ENCODE peak calls at places on chromosomes 13 and 19, in ten cellular contexts. Y is ascending aorta; N is tibial artery; E is GM23338; W is CD8-positive, alpha-beta T cell; T is cardiac muscle cell; C is left ventricle myocardium inferior; P is brain microvascular endothelial cell; X is CD8-positive, alpha-beta memory T cell; Q is HCT116. Z is an unnamed sample.

GRCh38 chr19:5003781-5004180 is 34.9 kb downstream of the KDM4B start:
- DNase-seq in Y (no peak), N (no peak), E (no peak), W (no peak), T (no peak), C (no peak), P (no peak), X (no peak), Q (no peak), Z (no peak)

GRCh38 chr13:75395056-75395455 is 86.9 kb downstream of the TBC1D4 start:
- DNase-seq in Y (no peak), N (no peak), E (no peak), W (no peak), T (no peak), C (no peak), P (no peak), X (no peak), Q (no peak), Z (no peak)

GRCh38 chr13:99071666-99072065 is 93.8 kb upstream of the DOCK9 start:
- DNase-seq in Y (no peak), N (no peak), E (no peak), W (no peak), T (no peak), C (no peak), P (no peak), X (no peak), Q (no peak), Z (no peak)

GRCh38 chr19:35712910-35713845 is 4.6 kb upstream of the KMT2B start:
- DNase-seq in Y (no peak), N (no peak), E (peak), W (no peak), T (no peak), C (no peak), P (no peak), X (peak), Q (no peak), Z (no peak)

GRCh38 chr19:51439021-51439465 is 19.2 kb downstream of the SIGLEC8 start:
- DNase-seq in Y (no peak), N (no peak), E (peak), W (no peak), T (peak), C (no peak), P (no peak), X (no peak), Q (no peak), Z (no peak)

GRCh38 chr13:87333599-87333998 is 337.6 kb upstream of the SLITRK5 start:
- DNase-seq in Y (no peak), N (no peak), E (no peak), W (no peak), T (no peak), C (no peak), P (no peak), X (no peak), Q (no peak), Z (no peak)

GRCh38 chr13:79393564-79394249 is 12.3 kb downstream of the RBM26 start:
- DNase-seq in Y (no peak), N (no peak), E (no peak), W (no peak), T (no peak), C (no peak), P (peak), X (peak), Q (no peak), Z (no peak)

GRCh38 chr13:20499986-20500385 is 25.7 kb downstream of the CRYL1 start:
- DNase-seq in Y (no peak), N (no peak), E (no peak), W (no peak), T (no peak), C (no peak), P (no peak), X (no peak), Q (no peak), Z (no peak)

GRCh38 chr13:74974234-74974879 is 507.6 kb downstream of the TBC1D4 start:
- DNase-seq in Y (no peak), N (no peak), E (no peak), W (no peak), T (no peak), C (no peak), P (no peak), X (no peak), Q (no peak), Z (no peak)

GRCh38 chr13:32323912-32324311 is 8.6 kb downstream of the BRCA2 start:
- DNase-seq in Y (no peak), N (no peak), E (no peak), W (no peak), T (peak), C (no peak), P (peak), X (no peak), Q (no peak), Z (no peak)

GRCh38 chr19:3656073-3656746 is 29.6 kb upstream of the CACTIN start:
- DNase-seq in Y (no peak), N (no peak), E (no peak), W (no peak), T (peak), C (no peak), P (no peak), X (no peak), Q (no peak), Z (no peak)

GRCh38 chr13:100330662-100331061 is 241.8 kb downstream of the PCCA start:
- DNase-seq in Y (no peak), N (no peak), E (no peak), W (no peak), T (peak), C (no peak), P (no peak), X (no peak), Q (no peak), Z (no peak)

GRCh38 chr13:40456397-40456958 is 210.0 kb downstream of the FOXO1 start:
- DNase-seq in Y (no peak), N (no peak), E (no peak), W (no peak), T (no peak), C (no peak), P (no peak), X (no peak), Q (no peak), Z (no peak)

GRCh38 chr19:4529924-4530522 is 5.0 kb downstream of the PLIN5 start:
- DNase-seq in Y (no peak), N (no peak), E (no peak), W (no peak), T (no peak), C (no peak), P (no peak), X (no peak), Q (no peak), Z (no peak)

GRCh38 chr13:110774490-110774889 is 61.0 kb downstream of the ING1 start:
- DNase-seq in Y (no peak), N (no peak), E (no peak), W (no peak), T (no peak), C (no peak), P (no peak), X (no peak), Q (no peak), Z (no peak)

GRCh38 chr19:4803736-4804695 is 12.5 kb downstream of the FEM1A start:
- DNase-seq in Y (no peak), N (no peak), E (peak), W (no peak), T (peak), C (no peak), P (peak), X (peak), Q (peak), Z (no peak)

GRCh38 chr19:7346488-7346971 is 2.2 kb upstream of the ARHGEF18 start:
- DNase-seq in Y (no peak), N (peak), E (no peak), W (no peak), T (no peak), C (no peak), P (no peak), X (no peak), Q (no peak), Z (no peak)

GRCh38 chr19:57974434-57974833 is at the start of gene C19orf18:
- DNase-seq in Y (no peak), N (no peak), E (no peak), W (no peak), T (no peak), C (no peak), P (no peak), X (no peak), Q (no peak), Z (no peak)

GRCh38 chr19:32421589-32422361 is 16.2 kb downstream of the DPY19L3 start:
- DNase-seq in Y (no peak), N (no peak), E (no peak), W (no peak), T (peak), C (no peak), P (peak), X (no peak), Q (no peak), Z (no peak)

GRCh38 chr13:53045110-53045509 is 16.5 kb downstream of the OLFM4 start:
- DNase-seq in Y (no peak), N (no peak), E (no peak), W (no peak), T (no peak), C (no peak), P (no peak), X (no peak), Q (no peak), Z (no peak)

GRCh38 chr13:32212420-32212819 is 102.7 kb downstream of the ZAR1L start:
- DNase-seq in Y (no peak), N (no peak), E (no peak), W (no peak), T (peak), C (no peak), P (peak), X (no peak), Q (no peak), Z (no peak)

GRCh38 chr19:38543286-38543806 is 74.4 kb downstream of the MAP4K1 start:
- DNase-seq in Y (no peak), N (peak), E (no peak), W (no peak), T (no peak), C (no peak), P (no peak), X (no peak), Q (no peak), Z (no peak)

GRCh38 chr19:45423589-45424190 is at the start of gene ERCC1:
- DNase-seq in Y (peak), N (peak), E (peak), W (no peak), T (peak), C (peak), P (peak), X (peak), Q (peak), Z (peak)

GRCh38 chr19:58318297-58318696 is 8.5 kb upstream of the ZSCAN22 start:
- DNase-seq in Y (no peak), N (no peak), E (no peak), W (no peak), T (no peak), C (no peak), P (no peak), X (no peak), Q (no peak), Z (no peak)

GRCh38 chr13:76904507-76904906 is 18.3 kb upstream of the KCTD12 start:
- DNase-seq in Y (no peak), N (no peak), E (no peak), W (no peak), T (peak), C (no peak), P (no peak), X (no peak), Q (no peak), Z (no peak)

GRCh38 chr13:93341517-93341916 is 114.9 kb downstream of the GPC6 start:
- DNase-seq in Y (no peak), N (no peak), E (no peak), W (no peak), T (no peak), C (no peak), P (no peak), X (no peak), Q (no peak), Z (no peak)

GRCh38 chr13:93549326-93549855 is 322.8 kb downstream of the GPC6 start:
- DNase-seq in Y (no peak), N (no peak), E (no peak), W (no peak), T (peak), C (no peak), P (no peak), X (no peak), Q (no peak), Z (no peak)

GRCh38 chr13:31022491-31022890 is 90.0 kb downstream of the TEX26 start:
- DNase-seq in Y (no peak), N (no peak), E (no peak), W (no peak), T (no peak), C (no peak), P (no peak), X (no peak), Q (no peak), Z (no peak)

GRCh38 chr13:30730526-30730925 is 4.8 kb upstream of the ALOX5AP start:
- DNase-seq in Y (no peak), N (no peak), E (peak), W (no peak), T (no peak), C (no peak), P (no peak), X (no peak), Q (no peak), Z (no peak)

GRCh38 chr13:50366488-50367174 is 351.4 kb downstream of the KCNRG start:
- DNase-seq in Y (no peak), N (no peak), E (no peak), W (no peak), T (no peak), C (no peak), P (no peak), X (no peak), Q (no peak), Z (no peak)

GRCh38 chr13:50361282-50361681 is 346.0 kb downstream of the KCNRG start:
- DNase-seq in Y (no peak), N (no peak), E (no peak), W (no peak), T (no peak), C (no peak), P (no peak), X (no peak), Q (no peak), Z (no peak)

GRCh38 chr13:50369646-50370045 is 354.4 kb downstream of the KCNRG start:
- DNase-seq in Y (no peak), N (no peak), E (no peak), W (no peak), T (no peak), C (no peak), P (no peak), X (no peak), Q (no peak), Z (no peak)

GRCh38 chr13:50365300-50365682 is 350.0 kb downstream of the KCNRG start:
- DNase-seq in Y (no peak), N (no peak), E (no peak), W (no peak), T (peak), C (no peak), P (no peak), X (no peak), Q (no peak), Z (no peak)

DNA sequence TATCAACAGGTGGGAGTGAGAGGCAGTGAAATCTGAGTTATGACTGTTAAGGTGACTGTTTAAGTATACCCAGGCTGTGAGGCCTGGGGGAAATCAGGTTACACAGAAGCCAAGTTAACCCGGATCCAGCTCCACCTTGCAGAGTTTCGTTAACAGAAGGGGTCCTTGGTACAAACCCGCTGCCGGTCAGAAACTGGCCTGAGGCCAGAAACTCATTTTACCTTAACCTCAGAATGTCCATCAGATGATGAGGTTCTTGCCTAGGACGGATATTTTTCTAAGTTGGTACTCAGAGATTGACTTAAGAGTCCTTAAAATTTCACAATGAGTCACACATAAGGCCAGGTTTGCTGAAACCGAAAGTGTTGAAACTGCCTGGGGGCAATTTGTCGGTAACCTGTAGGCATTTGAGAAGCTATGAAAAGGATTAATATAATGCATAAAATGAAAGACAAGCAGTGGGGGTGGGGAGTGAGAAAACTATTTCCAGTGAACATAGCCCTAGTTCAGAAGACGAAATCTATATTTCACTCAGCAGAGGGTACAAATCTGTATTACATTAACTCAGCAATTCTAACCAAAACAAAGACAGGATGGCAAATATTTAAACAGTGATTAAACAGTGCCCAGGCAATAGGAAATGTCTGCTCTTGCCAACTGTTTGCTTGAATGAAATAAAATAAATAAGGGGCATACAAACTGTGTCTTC is 350.6 kb downstream of the KCNRG start:
- DNase-seq in Y (no peak), N (no peak), E (no peak), W (no peak), T (no peak), C (no peak), P (no peak), X (peak), Q (no peak), Z (no peak)
- H3K27ac ChIP-seq in Y (peak), N (no peak), E (no peak), W (peak), T (no peak), C (no peak), P (no peak), X (peak), Q (no peak), Z (no peak)

DNA sequence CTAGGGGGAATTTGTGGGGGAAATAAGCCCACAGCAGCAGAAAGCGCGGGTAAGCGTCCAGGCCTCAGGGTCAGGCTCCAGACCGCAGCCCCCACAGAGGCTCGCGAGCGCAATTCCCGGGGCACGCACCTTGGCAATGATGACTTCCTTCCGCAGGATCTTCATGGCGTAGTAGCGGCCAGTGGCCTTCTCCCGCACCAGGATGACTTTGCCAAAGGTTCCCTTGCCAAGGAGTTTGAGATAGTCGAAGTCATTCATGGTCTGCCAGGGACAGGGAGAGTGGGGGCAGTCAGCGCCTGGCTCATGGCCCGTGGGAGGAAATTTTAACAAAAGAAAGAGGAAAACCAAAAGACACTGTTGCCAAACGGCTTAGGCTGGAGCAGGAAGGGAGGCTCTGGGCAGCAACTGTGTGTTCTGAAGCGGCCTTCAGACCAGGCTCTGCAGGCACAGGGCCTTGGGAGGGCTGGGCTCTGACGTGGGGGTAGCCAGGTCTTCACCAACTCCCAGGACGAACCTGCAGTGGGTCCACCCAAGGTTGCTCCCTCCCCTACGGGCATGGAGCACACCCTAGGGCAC is 15.4 kb upstream of the CCNP start:
- DNase-seq in Y (no peak), N (peak), E (no peak), W (no peak), T (peak), C (peak), P (no peak), X (no peak), Q (no peak), Z (peak)
- H3K27ac ChIP-seq in Y (no peak), N (no peak), E (no peak), W (no peak), T (no peak), C (peak), P (no peak), X (no peak), Q (no peak), Z (peak)

DNA sequence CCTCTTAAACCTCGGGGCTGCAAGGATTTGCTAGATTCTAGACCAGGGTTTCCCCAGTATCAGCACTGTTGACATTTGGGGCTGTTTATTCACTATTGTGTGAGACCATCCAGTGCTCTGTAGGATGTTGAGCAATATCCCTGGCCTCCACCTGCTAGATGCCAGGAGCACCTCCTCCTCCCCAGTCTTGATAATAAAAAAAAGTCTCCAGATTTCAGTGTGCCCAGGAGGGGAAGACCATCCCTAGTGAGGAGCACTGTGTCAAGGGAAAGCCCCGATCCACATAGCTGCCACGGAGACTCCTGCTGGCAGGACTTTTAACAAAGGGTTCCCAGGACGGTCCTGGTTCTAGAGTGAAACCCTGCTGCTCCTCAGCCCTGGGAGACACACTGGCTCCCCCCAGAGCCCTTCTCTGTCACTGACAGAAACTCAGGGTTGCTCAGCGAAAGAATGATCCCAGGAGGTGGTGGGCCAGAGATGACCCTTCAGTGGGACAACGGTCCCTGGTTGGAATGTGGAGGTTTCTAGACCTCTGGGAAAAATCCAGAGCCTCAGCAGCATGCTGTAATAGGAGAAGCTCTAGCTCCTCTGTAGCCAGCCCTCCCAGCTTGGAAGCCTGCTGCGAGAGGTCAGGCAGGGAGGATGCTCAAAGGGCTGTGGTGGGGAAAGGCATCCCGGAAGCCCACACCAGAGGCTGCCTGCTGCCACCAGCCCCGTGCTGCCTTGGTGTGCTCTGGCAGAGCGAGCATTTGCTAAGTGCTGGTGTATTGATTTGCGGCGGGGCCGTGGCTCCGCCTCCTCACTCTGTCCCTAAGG is 20.3 kb downstream of the LYL1 start:
- DNase-seq in Y (no peak), N (no peak), E (peak), W (no peak), T (peak), C (no peak), P (peak), X (no peak), Q (no peak), Z (peak)
- H3K27ac ChIP-seq in Y (peak), N (peak), E (no peak), W (no peak), T (no peak), C (peak), P (no peak), X (no peak), Q (no peak), Z (peak)

DNA sequence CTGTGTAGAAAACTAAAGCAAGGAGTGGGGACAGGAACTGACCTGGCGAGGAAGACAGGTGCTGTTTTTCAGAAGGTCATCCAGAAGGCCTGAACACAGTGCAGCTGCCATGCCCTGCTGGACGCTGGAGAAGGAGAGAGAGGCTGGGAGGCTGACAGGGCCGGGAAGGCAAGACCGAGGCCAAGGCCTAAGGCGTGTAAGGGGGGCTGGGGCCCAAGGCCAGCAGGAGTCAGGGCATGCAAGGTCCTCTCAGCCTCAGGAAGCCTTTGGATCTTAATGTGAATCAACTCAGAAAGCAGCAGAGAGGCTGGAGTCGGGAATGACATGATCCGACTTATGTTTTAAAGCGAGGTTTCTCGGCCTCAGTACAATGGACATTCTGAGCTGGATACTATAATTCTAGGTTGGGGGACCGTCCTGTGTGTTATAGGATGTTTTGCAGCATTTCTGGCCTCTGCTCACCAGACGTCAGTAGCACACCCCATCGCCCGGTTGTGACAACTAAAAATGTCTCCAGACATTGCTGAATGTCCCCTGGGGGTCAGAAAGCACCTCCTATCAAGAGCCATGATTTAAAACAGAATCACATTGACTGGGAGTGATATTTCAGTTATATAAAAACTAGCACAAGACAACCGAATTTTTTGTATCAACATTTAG is 530.4 kb downstream of the MYO16 start:
- DNase-seq in Y (no peak), N (no peak), E (no peak), W (no peak), T (no peak), C (no peak), P (no peak), X (no peak), Q (no peak), Z (no peak)
- H3K27ac ChIP-seq in Y (no peak), N (peak), E (no peak), W (no peak), T (no peak), C (no peak), P (no peak), X (no peak), Q (no peak), Z (no peak)

GRCh38 chr19:46926201-46927071 is 65.6 kb downstream of the ARHGAP35 start:
- DNase-seq in Y (no peak), N (no peak), E (no peak), W (no peak), T (peak), C (no peak), P (no peak), X (no peak), Q (no peak), Z (peak)
- H3K27ac ChIP-seq in Y (peak), N (no peak), E (peak), W (no peak), T (peak), C (peak), P (no peak), X (no peak), Q (no peak), Z (peak)

Z was measured in substantia nigra.